ENCODE peak calls at places on chromosomes 11 and 22, in nine cellular contexts. U is kidney, I is psoas muscle, V is ovary, Q is Caco-2, C is mesendoderm, Y is OCI-LY7, B is H1, W is esophagus muscularis mucosa. T is an unnamed sample. For H3K4me1 and H3K36me3, the result is how much of the 10 kb centered on the place peaks cover.

GRCh38 chr11:74023291-74023690 is 14.4 kb upstream of the UCP3 start:
- DNase-seq in U (no peak), I (no peak), V (no peak), Q (no peak), C (no peak), Y (no peak), B (no peak), W (no peak), T (no peak)

GRCh38 chr22:47375621-47376321 is 613.3 kb downstream of the TBC1D22A start:
- DNase-seq in U (no peak), I (no peak), V (peak), Q (peak), C (no peak), Y (no peak), B (no peak), W (no peak), T (no peak)

GRCh38 chr11:36492724-36493304 is 17.3 kb downstream of the TRAF6 start:
- DNase-seq in U (no peak), I (no peak), V (no peak), Q (no peak), C (peak), Y (peak), B (no peak), W (no peak), T (peak)

GRCh38 chr11:57111646-57112045 is 70.1 kb upstream of the LRRC55 start:
- DNase-seq in U (no peak), I (no peak), V (no peak), Q (no peak), C (no peak), Y (no peak), B (no peak), W (no peak), T (no peak)

GRCh38 chr11:2807801-2808241 is 77.8 kb downstream of the CDKN1C start:
- DNase-seq in U (peak), I (peak), V (peak), Q (peak), C (no peak), Y (no peak), B (no peak), W (no peak), T (peak)

GRCh38 chr22:30263883-30264282 is 2.8 kb downstream of the OSM start:
- DNase-seq in U (no peak), I (no peak), V (no peak), Q (no peak), C (no peak), Y (no peak), B (no peak), W (no peak), T (no peak)

GRCh38 chr11:69297926-69298777 is 4.2 kb downstream of the MYEOV start:
- DNase-seq in U (peak), I (peak), V (peak), Q (peak), C (peak), Y (peak), B (no peak), W (no peak), T (peak)

GRCh38 chr11:44927174-44927661 is 23.5 kb downstream of the TP53I11 start:
- DNase-seq in U (peak), I (peak), V (peak), Q (peak), C (peak), Y (peak), B (peak), W (no peak), T (peak)

GRCh38 chr11:95147364-95147905 is 57.8 kb downstream of the ENDOD1 start:
- DNase-seq in U (no peak), I (no peak), V (no peak), Q (peak), C (peak), Y (no peak), B (no peak), W (no peak), T (peak)

GRCh38 chr22:49270595-49271368 is 556.9 kb downstream of the BRD1 start:
- DNase-seq in U (no peak), I (no peak), V (no peak), Q (no peak), C (no peak), Y (no peak), B (no peak), W (no peak), T (no peak)

GRCh38 chr22:39173050-39173706 is 20.7 kb upstream of the CBX7 start:
- DNase-seq in U (no peak), I (no peak), V (no peak), Q (no peak), C (no peak), Y (no peak), B (no peak), W (no peak), T (no peak)

GRCh38 chr11:11569936-11570491 is 51.8 kb downstream of the GALNT18 start:
- DNase-seq in U (peak), I (peak), V (peak), Q (no peak), C (no peak), Y (no peak), B (no peak), W (no peak), T (peak)

GRCh38 chr22:37240941-37241320 is 3.1 kb downstream of the RAC2 start:
- DNase-seq in U (peak), I (peak), V (no peak), Q (no peak), C (no peak), Y (no peak), B (no peak), W (no peak), T (no peak)

GRCh38 chr22:22450343-22450839 is 58.2 kb downstream of the ZNF280B start:
- DNase-seq in U (no peak), I (no peak), V (no peak), Q (no peak), C (no peak), Y (peak), B (no peak), W (no peak), T (no peak)

GRCh38 chr11:46361283-46362145 is 14.3 kb downstream of the DGKZ start:
- DNase-seq in U (peak), I (peak), V (no peak), Q (no peak), C (no peak), Y (peak), B (no peak), W (no peak), T (no peak)

GRCh38 chr22:47472636-47473035 is 710.2 kb downstream of the TBC1D22A start:
- DNase-seq in U (no peak), I (no peak), V (no peak), Q (no peak), C (no peak), Y (no peak), B (no peak), W (peak), T (no peak)

GRCh38 chr11:72781313-72782080 is 12.3 kb downstream of the STARD10 start:
- DNase-seq in U (peak), I (peak), V (peak), Q (peak), C (peak), Y (peak), B (no peak), W (no peak), T (no peak)

GRCh38 chr11:124801636-124802312 is 1.6 kb upstream of the MSANTD2 start:
- DNase-seq in U (no peak), I (no peak), V (no peak), Q (no peak), C (peak), Y (no peak), B (no peak), W (no peak), T (no peak)

GRCh38 chr11:20327377-20327776 is 36.1 kb upstream of the HTATIP2 start:
- DNase-seq in U (no peak), I (no peak), V (no peak), Q (no peak), C (no peak), Y (no peak), B (no peak), W (no peak), T (no peak)

GRCh38 chr11:134385774-134386565 is 26.1 kb downstream of the B3GAT1 start:
- DNase-seq in U (no peak), I (no peak), V (no peak), Q (no peak), C (no peak), Y (no peak), B (no peak), W (no peak), T (no peak)

GRCh38 chr11:13335319-13335718 is 57.7 kb downstream of the BMAL1 start:
- DNase-seq in U (no peak), I (peak), V (peak), Q (peak), C (peak), Y (peak), B (no peak), W (no peak), T (peak)

GRCh38 chr22:28249402-28249801 is 330.3 kb upstream of the PITPNB start:
- DNase-seq in U (no peak), I (no peak), V (no peak), Q (no peak), C (peak), Y (no peak), B (no peak), W (no peak), T (no peak)

GRCh38 chr11:65439331-65440181 is 17.0 kb downstream of the NEAT1 start:
- DNase-seq in U (no peak), I (peak), V (peak), Q (no peak), C (no peak), Y (no peak), B (no peak), W (peak), T (peak)

GRCh38 chr22:36292823-36293530 is 40.0 kb downstream of the APOL1 start:
- DNase-seq in U (peak), I (peak), V (no peak), Q (no peak), C (no peak), Y (no peak), B (no peak), W (no peak), T (no peak)

GRCh38 chr11:13440100-13440855 is 22.7 kb downstream of the BTBD10 start:
- DNase-seq in U (no peak), I (peak), V (no peak), Q (no peak), C (peak), Y (no peak), B (no peak), W (no peak), T (no peak)

GRCh38 chr22:47107431-47107830 is 345.0 kb downstream of the TBC1D22A start:
- DNase-seq in U (no peak), I (no peak), V (no peak), Q (no peak), C (no peak), Y (no peak), B (no peak), W (no peak), T (no peak)

GRCh38 chr11:1281326-1281973 is 28.0 kb downstream of the TOLLIP start:
- DNase-seq in U (peak), I (peak), V (no peak), Q (no peak), C (no peak), Y (no peak), B (no peak), W (no peak), T (no peak)

GRCh38 chr22:42803454-42803853 is 53.6 kb downstream of the ARFGAP3 start:
- DNase-seq in U (no peak), I (peak), V (peak), Q (no peak), C (no peak), Y (no peak), B (no peak), W (no peak), T (no peak)

GRCh38 chr22:41380993-41381328 is 781 bp upstream of the TEF start:
- DNase-seq in U (no peak), I (peak), V (no peak), Q (peak), C (no peak), Y (no peak), B (no peak), W (peak), T (no peak)

GRCh38 chr11:113839842-113840241 is 35.5 kb downstream of the USP28 start:
- DNase-seq in U (no peak), I (no peak), V (no peak), Q (no peak), C (no peak), Y (peak), B (no peak), W (no peak), T (no peak)

GRCh38 chr11:57648791-57649735 is 649 bp downstream of the YPEL4 start:
- DNase-seq in U (peak), I (no peak), V (peak), Q (no peak), C (peak), Y (peak), B (no peak), W (no peak), T (no peak)

GRCh38 chr11:130999086-130999485 is 82.8 kb upstream of the SNX19 start:
- DNase-seq in U (no peak), I (no peak), V (no peak), Q (no peak), C (no peak), Y (no peak), B (no peak), W (no peak), T (no peak)

GRCh38 chr11:19458721-19459120 is 218.0 kb upstream of the E2F8 start:
- DNase-seq in U (no peak), I (no peak), V (no peak), Q (no peak), C (no peak), Y (no peak), B (no peak), W (no peak), T (no peak)

GRCh38 chr11:88016392-88017020 is 158.7 kb downstream of the RAB38 start:
- DNase-seq in U (no peak), I (peak), V (no peak), Q (peak), C (peak), Y (peak), B (peak), W (no peak), T (peak)

GRCh38 chr11:122656073-122656630 is 630 bp downstream of the UBASH3B start:
- DNase-seq in U (peak), I (peak), V (peak), Q (peak), C (peak), Y (peak), B (no peak), W (no peak), T (peak)

GRCh38 chr11:66593303-66593635 is 284 bp downstream of the CCS start:
- DNase-seq in U (no peak), I (no peak), V (no peak), Q (no peak), C (no peak), Y (no peak), B (no peak), W (no peak), T (no peak)

GRCh38 chr22:25692392-25692791 is 49.6 kb upstream of the MYO18B start:
- DNase-seq in U (no peak), I (no peak), V (no peak), Q (no peak), C (no peak), Y (no peak), B (no peak), W (no peak), T (no peak)
- H3K4me1 ChIP-seq in U (under half), I (under half), V (under half), Q (under half), C (under half), Y (under half), B (under half), W (under half), T (under half)

DNA sequence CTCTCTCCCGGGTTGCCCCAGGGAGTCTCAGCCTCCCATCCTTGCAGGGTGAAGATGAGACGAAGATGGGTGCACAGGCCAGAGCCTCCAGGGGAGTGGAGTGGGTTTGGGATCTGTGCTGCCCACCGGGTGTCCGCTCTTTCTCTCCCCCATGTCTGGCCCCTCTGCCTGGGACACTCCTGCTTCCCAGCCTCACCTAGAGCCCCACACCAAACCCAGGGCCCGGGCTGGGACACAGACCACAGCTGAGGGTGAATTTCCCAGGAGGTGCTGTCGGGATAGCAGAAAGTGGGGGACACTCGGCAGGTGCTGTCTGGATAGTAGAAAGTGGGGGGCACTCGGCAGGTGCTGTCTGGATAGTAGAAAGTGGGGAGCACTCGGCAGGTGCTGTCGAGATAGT is 25.0 kb upstream of the KRTAP5-7 start:
- DNase-seq in U (no peak), I (no peak), V (no peak), Q (peak), C (no peak), Y (no peak), B (no peak), W (no peak), T (no peak)
- H3K36me3 ChIP-seq in U (under half), I (under half), V (under half), Q (under half), C (under half), Y (under half), B (under half), W (half or more), T (under half)

DNA sequence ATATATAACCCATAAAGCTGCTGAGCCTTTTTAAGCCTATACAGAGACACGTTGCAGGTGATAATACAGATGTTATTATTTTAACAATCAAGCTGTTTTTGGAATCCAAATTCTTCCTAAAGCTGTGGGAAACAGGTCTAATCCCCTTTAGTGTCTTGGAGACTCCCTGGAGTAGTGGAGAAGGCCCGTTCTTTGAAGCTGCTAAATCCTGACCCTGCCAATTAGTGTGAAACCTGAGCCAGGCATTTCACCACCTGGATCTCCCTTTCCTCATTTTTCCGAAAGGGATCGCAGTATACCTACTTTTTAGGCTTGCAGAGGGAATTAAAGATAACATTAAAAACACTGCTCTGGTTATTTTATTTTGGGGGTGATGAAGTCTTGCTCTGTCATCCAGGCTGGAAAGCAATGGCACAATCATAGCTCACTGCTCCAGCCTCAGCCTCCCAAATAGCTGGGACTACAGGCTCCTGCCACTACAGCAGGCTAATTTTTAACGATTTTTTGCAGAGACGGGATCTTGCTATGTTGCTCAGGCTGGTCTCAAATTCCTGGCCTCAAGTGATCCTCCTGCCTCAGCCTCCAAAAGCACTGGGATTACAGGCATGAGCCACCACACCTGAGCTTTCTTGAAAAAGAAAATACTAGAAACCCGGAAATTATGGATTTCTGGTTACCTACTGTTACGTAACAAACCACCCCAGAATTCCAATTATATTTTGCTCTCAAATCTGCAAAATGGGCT is 1.7 kb upstream of the EIF4ENIF1 start:
- DNase-seq in U (no peak), I (no peak), V (no peak), Q (no peak), C (peak), Y (no peak), B (no peak), W (no peak), T (no peak)
- H3K4me3 ChIP-seq in U (peak), I (peak), V (no peak), Q (no peak), C (no peak), Y (peak), B (no peak), W (peak), T (no peak)

DNA sequence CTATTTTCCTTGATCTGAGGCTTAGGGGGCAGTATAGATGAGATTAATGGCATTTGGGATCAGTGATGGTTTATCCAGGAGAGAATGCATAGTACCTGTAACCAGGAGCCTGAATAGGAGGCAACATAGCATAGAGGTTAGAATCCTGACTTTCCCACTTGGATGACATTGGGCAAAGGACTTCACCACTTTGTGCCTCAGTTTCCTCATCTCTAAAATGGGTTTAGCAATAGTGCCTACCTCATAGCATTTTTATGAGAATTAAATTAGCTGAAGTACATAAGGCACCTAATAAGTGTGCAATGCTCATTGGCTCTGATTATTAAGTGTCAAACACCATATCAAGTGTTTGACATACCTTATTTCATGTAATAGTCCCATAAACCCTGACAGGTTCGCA is 30.8 kb downstream of the CD44 start:
- DNase-seq in U (no peak), I (no peak), V (no peak), Q (no peak), C (no peak), Y (no peak), B (no peak), W (no peak), T (no peak)
- H3K4me1 ChIP-seq in U (under half), I (under half), V (under half), Q (half or more), C (under half), Y (under half), B (under half), W (half or more), T (under half)

GRCh38 chr11:126197277-126197939 is 14.0 kb downstream of the RPUSD4 start:
- DNase-seq in U (no peak), I (peak), V (no peak), Q (no peak), C (peak), Y (no peak), B (no peak), W (no peak), T (no peak)
- H3K36me3 ChIP-seq in U (under half), I (half or more), V (under half), Q (under half), C (under half), Y (half or more), B (half or more), W (half or more), T (under half)

GRCh38 chr11:96341237-96342130 is 1.5 kb downstream of the MAML2 start:
- DNase-seq in U (peak), I (peak), V (peak), Q (peak), C (no peak), Y (peak), B (no peak), W (no peak), T (peak)
- H3K4me3 ChIP-seq in U (peak), I (peak), V (peak), Q (peak), C (no peak), Y (peak), B (peak), W (peak), T (peak)

DNA sequence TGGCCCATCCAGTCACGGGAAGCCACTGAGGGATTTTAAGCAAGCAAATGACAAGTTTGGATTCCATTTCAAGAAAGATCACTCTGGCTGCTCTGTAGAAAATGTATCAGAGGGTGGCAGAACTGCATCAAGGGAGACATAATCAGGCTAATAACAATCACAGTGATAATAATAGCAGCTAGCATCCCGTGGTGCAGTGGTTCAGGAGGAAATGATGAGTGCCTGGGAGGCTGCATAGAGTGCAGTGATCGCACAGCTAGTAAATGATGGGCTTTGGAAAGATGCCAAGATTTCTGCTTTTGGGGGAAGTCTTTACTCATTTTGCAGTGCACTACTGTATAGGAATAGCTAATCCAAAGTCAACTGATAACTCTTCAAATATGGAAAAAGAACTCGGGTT is 35.8 kb downstream of the TNRC6B start:
- DNase-seq in U (no peak), I (no peak), V (no peak), Q (no peak), C (no peak), Y (peak), B (no peak), W (no peak), T (no peak)
- H3K4me1 ChIP-seq in U (under half), I (under half), V (under half), Q (under half), C (under half), Y (half or more), B (under half), W (half or more), T (under half)

GRCh38 chr22:19879651-19879995 is 24.9 kb upstream of the GNB1L start:
- DNase-seq in U (peak), I (peak), V (peak), Q (peak), C (no peak), Y (no peak), B (no peak), W (no peak), T (no peak)
- H3K36me3 ChIP-seq in U (under half), I (under half), V (under half), Q (under half), C (under half), Y (under half), B (under half), W (under half), T (under half)

T was measured in uterus.